ENCODE peak calls at places on chromosomes 7 and 10, in six cellular contexts. U is OCI-LY7, N is osteoblast, S is neuronal stem cell, O is hepatocyte, B is mammary epithelial cell. W is an unnamed sample.

GRCh38 chr7:40310213-40310612 is 175.4 kb downstream of the SUGCT start:
- DNase-seq in O (no peak), S (no peak), U (no peak), B (no peak), N (peak), W (no peak)

GRCh38 chr7:121530251-121531174 is 134.4 kb upstream of the FAM3C start:
- DNase-seq in O (peak), B (peak), N (peak), U (no peak), S (no peak), W (no peak)

GRCh38 chr10:84293574-84294016 is 34.8 kb upstream of the CCSER2 start:
- DNase-seq in N (no peak), S (no peak), B (no peak), U (no peak), O (no peak), W (no peak)

GRCh38 chr7:129376778-129377700 is 57.2 kb upstream of the STRIP2 start:
- DNase-seq in U (no peak), O (no peak), B (peak), S (no peak), N (no peak), W (no peak)

GRCh38 chr7:1668932-1669485 is 1.1 kb upstream of the ELFN1 start:
- DNase-seq in U (no peak), N (peak), O (peak), S (peak), B (no peak), W (peak)

GRCh38 chr7:135743907-135744789 is 4.5 kb downstream of the FAM180A start:
- DNase-seq in B (no peak), U (no peak), N (no peak), O (no peak), S (no peak), W (no peak)

GRCh38 chr10:89474452-89474851 is 60.1 kb downstream of the IFIT5 start:
- DNase-seq in S (no peak), N (no peak), U (no peak), O (no peak), B (no peak), W (no peak)

GRCh38 chr10:47237316-47238260 is 62.4 kb upstream of the GDF10 start:
- DNase-seq in B (no peak), O (no peak), S (no peak), U (no peak), N (no peak), W (no peak)

GRCh38 chr10:87589653-87590052 is 70.0 kb upstream of the PAPSS2 start:
- DNase-seq in U (no peak), S (no peak), O (peak), N (no peak), B (peak), W (no peak)

GRCh38 chr7:11650030-11650429 is 182.0 kb downstream of the THSD7A start:
- DNase-seq in S (no peak), B (no peak), O (no peak), U (no peak), N (no peak), W (no peak)

GRCh38 chr7:39504963-39505362 is 61.2 kb upstream of the YAE1 start:
- DNase-seq in N (peak), B (peak), O (peak), U (no peak), S (no peak), W (no peak)

GRCh38 chr10:63753807-63754206 is 232.6 kb downstream of the REEP3 start:
- DNase-seq in S (no peak), U (no peak), O (no peak), N (no peak), B (no peak), W (no peak)

GRCh38 chr10:15325243-15326002 is 45.7 kb downstream of the FAM171A1 start:
- DNase-seq in B (peak), S (no peak), N (no peak), O (no peak), U (no peak), W (no peak)

GRCh38 chr7:124812764-124813163 is 47.2 kb upstream of the GPR37 start:
- DNase-seq in O (no peak), S (no peak), B (no peak), U (no peak), N (no peak), W (no peak)

GRCh38 chr7:3888096-3888495 is 587.0 kb downstream of the SDK1 start:
- DNase-seq in B (no peak), O (no peak), S (no peak), U (no peak), N (no peak), W (no peak)

GRCh38 chr10:122435212-122435827 is 19.1 kb upstream of the ARMS2 start:
- DNase-seq in O (peak), U (peak), N (no peak), B (no peak), S (peak), W (peak)

GRCh38 chr7:78169992-78170391 is 371.4 kb downstream of the PHTF2 start:
- DNase-seq in N (no peak), B (no peak), U (no peak), O (no peak), S (no peak), W (no peak)

GRCh38 chr7:68185641-68186040 is 1189.0 kb downstream of the TYW1 start:
- DNase-seq in N (no peak), B (no peak), S (no peak), O (no peak), U (no peak), W (no peak)

GRCh38 chr7:137025469-137026175 is 157.2 kb downstream of the CHRM2 start:
- DNase-seq in S (no peak), B (no peak), N (no peak), O (no peak), U (no peak), W (no peak)

GRCh38 chr7:152588350-152588749 is 87.6 kb downstream of the XRCC2 start:
- DNase-seq in N (peak), O (peak), B (peak), S (no peak), U (no peak), W (no peak)

GRCh38 chr7:66176914-66177313 is 28.2 kb upstream of the TPST1 start:
- DNase-seq in N (no peak), B (no peak), O (no peak), U (no peak), S (no peak), W (no peak)

GRCh38 chr7:128236924-128237586 is 4.0 kb upstream of the LEP start:
- DNase-seq in S (no peak), U (peak), O (no peak), N (peak), B (peak), W (no peak)

GRCh38 chr10:74975758-74976157 is 135.7 kb upstream of the SAMD8 start:
- DNase-seq in U (no peak), N (no peak), B (no peak), O (no peak), S (no peak), W (no peak)

GRCh38 chr10:74977913-74978847 is 133.3 kb upstream of the SAMD8 start:
- DNase-seq in O (no peak), S (no peak), U (peak), N (no peak), B (no peak), W (no peak)

GRCh38 chr10:74973993-74974392 is 137.5 kb upstream of the SAMD8 start:
- DNase-seq in S (no peak), O (no peak), B (no peak), U (no peak), N (no peak), W (no peak)

GRCh38 chr10:74977072-74977471 is 134.4 kb upstream of the SAMD8 start:
- DNase-seq in N (no peak), B (no peak), O (no peak), S (no peak), U (no peak), W (no peak)

GRCh38 chr10:74976565-74976964 is 134.9 kb upstream of the SAMD8 start:
- DNase-seq in N (no peak), U (peak), O (no peak), B (no peak), S (no peak), W (peak)
- H3K4me2 ChIP-seq in N (no peak), U (no peak), O (no peak), B (no peak), S (no peak), W (no peak)

DNA sequence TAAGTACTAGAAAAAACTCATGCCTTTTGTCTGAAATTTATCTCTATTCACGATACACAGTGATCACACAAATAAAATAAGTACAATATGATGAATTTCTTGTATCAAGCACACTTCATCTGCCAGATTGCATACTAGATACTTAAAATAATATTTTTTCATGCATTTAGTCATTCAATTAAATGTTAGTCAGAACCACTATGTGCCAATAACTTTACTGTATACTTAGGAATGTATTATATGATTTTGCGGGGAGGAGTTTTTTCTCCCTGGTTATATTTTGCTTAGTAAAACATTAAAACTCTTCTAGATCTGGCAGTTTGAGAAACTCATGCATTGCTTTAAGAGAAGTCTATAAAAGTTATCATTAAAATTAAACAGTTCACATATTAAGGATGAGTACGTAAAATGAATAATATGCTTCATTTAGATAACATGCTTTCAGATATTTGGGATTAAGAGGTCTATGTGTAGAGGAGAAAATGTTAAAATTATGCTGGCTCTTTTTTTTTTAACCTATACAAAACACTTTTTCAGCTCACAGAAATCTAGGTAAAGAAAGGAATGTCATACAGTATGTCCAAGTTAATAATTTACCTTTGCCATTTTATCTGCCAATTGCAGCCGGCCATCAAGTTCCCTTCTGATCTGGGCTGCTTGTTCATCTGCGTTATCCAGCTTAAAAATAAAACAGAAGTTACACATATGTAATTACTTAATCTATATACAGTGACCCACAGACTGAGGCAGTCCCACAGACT is 70.1 kb downstream of the RNF133 start:
- DNase-seq in U (no peak), S (no peak), B (no peak), O (peak), N (peak), W (no peak)
- H3K4me2 ChIP-seq in U (no peak), S (no peak), B (no peak), O (no peak), N (peak), W (no peak)

DNA sequence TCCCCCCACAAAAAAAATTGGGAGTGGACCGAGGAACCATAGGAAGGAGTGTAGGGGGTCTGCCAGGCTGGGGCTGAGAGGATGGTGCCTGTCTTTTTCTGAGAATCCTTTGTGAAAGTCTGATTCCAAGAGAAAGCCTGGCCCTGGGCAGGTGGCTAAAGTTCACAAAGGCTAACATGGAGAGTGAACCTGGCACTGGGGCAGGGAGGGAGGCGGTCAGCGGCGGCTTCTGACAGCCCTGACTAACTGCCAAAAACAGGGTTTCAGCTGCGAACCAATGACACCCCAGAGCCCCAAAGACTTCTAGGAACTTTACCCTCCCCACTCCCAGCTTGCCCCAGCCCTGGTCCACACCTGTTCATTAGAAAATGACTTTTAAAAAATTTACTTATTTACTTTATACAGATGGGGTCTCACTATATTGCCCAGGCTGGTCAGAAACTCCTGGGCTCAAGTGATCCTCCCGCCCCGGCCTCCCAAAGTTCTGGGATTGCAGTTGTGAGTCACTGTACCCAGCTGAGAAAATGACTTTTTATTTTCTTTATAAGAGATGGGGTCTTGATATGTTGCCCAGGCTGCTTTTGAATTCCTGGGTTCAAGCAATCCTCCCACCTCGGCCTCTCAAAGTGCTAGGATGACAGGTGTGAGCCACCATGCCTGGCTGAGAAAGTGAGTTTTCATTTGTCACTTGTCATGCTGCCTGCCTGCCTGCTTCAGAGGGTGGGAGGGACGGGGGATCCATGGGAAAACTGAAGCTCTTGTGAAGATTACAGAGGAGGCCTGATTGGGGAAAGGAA is 61.0 kb upstream of the DUSP5 start:
- DNase-seq in B (no peak), U (no peak), N (no peak), S (no peak), O (no peak), W (no peak)
- H3K4me2 ChIP-seq in B (no peak), U (no peak), N (no peak), S (no peak), O (no peak), W (no peak)

GRCh38 chr7:98203261-98203963 is 7.8 kb upstream of the BHLHA15 start:
- DNase-seq in N (no peak), O (no peak), U (peak), B (no peak), S (no peak), W (no peak)
- H3K4me2 ChIP-seq in N (no peak), O (no peak), U (peak), B (no peak), S (no peak), W (no peak)

DNA sequence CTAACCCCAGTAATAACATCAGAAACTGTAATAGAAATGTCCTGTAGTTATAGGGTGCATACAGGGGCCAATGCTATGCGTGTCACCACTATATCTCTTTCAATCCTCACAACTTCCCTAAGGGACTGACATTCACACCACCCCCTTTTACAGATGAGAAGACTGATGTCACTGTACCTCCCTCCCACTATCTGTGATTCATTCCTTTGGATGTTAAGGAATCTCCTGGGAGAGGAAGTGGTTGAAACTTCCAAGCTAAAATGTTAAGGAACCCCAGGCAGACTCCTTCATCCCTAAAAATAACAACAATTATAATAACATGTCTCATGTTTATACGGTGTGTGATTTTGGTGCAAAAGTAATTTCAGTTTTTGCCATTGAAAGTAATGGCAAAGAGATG is 5.4 kb downstream of the COL13A1 start:
- DNase-seq in N (peak), S (no peak), B (peak), O (no peak), U (no peak), W (no peak)
- H3K4me2 ChIP-seq in N (peak), S (no peak), B (peak), O (no peak), U (no peak), W (no peak)

DNA sequence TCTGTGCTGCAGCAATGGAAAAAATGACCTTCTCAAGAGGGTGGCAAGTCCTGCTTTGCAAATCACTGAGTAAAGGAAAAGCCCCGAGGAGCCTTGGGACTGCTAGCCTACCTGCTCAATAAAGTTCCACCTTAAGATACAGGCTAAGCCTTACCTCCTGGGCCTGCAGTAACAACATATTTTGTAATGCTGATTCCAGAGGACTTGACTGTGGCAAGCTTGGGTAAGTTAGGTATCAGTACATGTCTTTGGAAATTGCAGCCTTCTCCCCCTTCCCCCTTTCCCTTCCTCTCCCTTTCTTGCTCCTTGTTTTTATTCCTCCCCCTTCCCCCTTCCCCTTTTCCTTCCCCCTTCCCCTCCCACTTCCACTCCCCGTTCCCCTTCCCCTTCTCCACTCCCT is 126.2 kb downstream of the SORCS3 start:
- DNase-seq in U (no peak), S (no peak), O (no peak), N (no peak), B (no peak), W (no peak)
- H3K4me2 ChIP-seq in U (no peak), S (no peak), O (no peak), N (no peak), B (no peak), W (no peak)

DNA sequence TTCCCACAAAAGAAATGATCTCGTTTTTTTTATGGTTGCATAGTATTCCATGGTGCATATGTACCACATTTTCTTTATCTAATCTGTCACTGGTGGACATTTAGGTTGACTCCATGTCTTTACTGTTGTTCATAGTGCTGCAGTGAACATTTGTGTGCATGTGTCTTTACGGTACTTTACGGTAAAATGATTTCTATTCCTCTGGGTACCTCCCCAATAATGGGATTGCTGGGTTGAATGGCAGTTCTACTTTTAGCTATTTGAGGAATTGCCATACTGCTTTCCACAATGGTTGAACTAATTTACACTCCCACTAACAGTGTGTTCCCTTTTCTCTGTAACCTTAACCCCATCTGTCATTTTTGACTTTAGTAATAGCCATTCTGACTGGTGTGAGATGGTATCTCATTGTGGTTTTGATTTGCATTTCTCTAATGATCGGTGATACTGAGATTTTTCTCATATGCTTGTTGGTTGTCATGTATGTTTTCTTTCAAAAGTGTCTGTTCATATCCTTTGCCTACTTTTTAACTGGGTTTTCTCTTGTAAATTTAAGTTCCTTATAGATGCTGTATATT is 37.2 kb downstream of the MKLN1 start:
- DNase-seq in O (no peak), B (no peak), N (no peak), S (no peak), U (no peak), W (no peak)
- H3K4me2 ChIP-seq in O (no peak), B (no peak), N (no peak), S (no peak), U (no peak), W (no peak)

DNA sequence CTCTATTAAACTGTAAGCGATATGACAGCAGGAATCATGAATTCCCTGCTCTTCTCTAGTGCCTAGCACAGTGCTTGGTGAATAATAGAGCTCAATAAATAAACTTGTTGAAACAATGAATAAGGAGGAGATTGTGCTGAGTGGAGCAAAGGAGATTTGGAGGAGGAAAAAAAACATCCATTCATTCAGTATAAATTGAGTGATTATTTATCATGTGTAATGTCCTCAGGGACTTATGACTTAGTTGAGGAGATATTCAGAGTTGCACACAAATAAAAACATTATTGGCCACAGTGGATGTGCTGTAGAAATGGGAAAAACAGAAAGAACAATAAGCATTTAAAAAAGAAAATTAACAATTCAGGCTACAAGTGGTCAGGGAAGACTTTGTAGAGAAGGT is 125.7 kb downstream of the FOXP2 start:
- DNase-seq in S (no peak), U (no peak), N (no peak), O (no peak), B (no peak), W (no peak)
- H3K4me2 ChIP-seq in S (no peak), U (no peak), N (no peak), O (no peak), B (no peak), W (no peak)